ENCODE peak calls at places on chromosomes 4 and X, in six cellular contexts. One of them, this sample, is unnamed.

GRCh38 chrX:54786972-54787371 is 11.1 kb downstream of the ITIH6 start:
- DNase-seq in fibroblast of the aortic adventitia: no peak
- DNase-seq in AG09309: no peak
- DNase-seq in Peyer's patch: no peak
- DNase-seq in left ventricle myocardium inferior: no peak
- DNase-seq in AG10803: no peak
- DNase-seq in this sample: no peak

GRCh38 chr4:3239998-3240920 is 8.7 kb upstream of the MSANTD1 start:
- DNase-seq in fibroblast of the aortic adventitia: no peak
- DNase-seq in AG09309: no peak
- DNase-seq in Peyer's patch: no peak
- DNase-seq in left ventricle myocardium inferior: no peak
- DNase-seq in AG10803: no peak
- DNase-seq in this sample: no peak

GRCh38 chrX:7252013-7252610 is 104.2 kb upstream of the PUDP start:
- DNase-seq in fibroblast of the aortic adventitia: no peak
- DNase-seq in AG09309: no peak
- DNase-seq in Peyer's patch: no peak
- DNase-seq in left ventricle myocardium inferior: no peak
- DNase-seq in AG10803: no peak
- DNase-seq in this sample: no peak

GRCh38 chrX:46407753-46408130 is 137.5 kb downstream of the ZNF674 start:
- DNase-seq in fibroblast of the aortic adventitia: peak; percentile 21
- DNase-seq in AG09309: peak; percentile 4
- DNase-seq in Peyer's patch: no peak
- DNase-seq in left ventricle myocardium inferior: no peak
- DNase-seq in AG10803: peak; percentile 42
- DNase-seq in this sample: no peak

GRCh38 chr4:148056879-148057278 is 325.0 kb downstream of the ARHGAP10 start:
- DNase-seq in fibroblast of the aortic adventitia: peak; percentile 67
- DNase-seq in AG09309: peak; percentile 13
- DNase-seq in Peyer's patch: peak; percentile 64
- DNase-seq in left ventricle myocardium inferior: peak; percentile 45
- DNase-seq in AG10803: peak; percentile 51
- DNase-seq in this sample: peak; percentile 32

GRCh38 chr4:168815373-168816345 is 194.4 kb downstream of the CBR4 start:
- DNase-seq in fibroblast of the aortic adventitia: peak; percentile 78
- DNase-seq in AG09309: no peak
- DNase-seq in Peyer's patch: no peak
- DNase-seq in left ventricle myocardium inferior: no peak
- DNase-seq in AG10803: peak; percentile 50
- DNase-seq in this sample: peak; percentile 71

GRCh38 chr4:73891739-73892405 is 22.7 kb downstream of the CXCL1 start:
- DNase-seq in fibroblast of the aortic adventitia: peak; percentile 97
- DNase-seq in AG09309: peak; percentile 89
- DNase-seq in Peyer's patch: no peak
- DNase-seq in left ventricle myocardium inferior: no peak
- DNase-seq in AG10803: peak; percentile 98
- DNase-seq in this sample: peak; percentile 86

GRCh38 chr4:111399523-111400135 is 745.6 kb upstream of the FAM241A start:
- DNase-seq in fibroblast of the aortic adventitia: no peak
- DNase-seq in AG09309: no peak
- DNase-seq in Peyer's patch: no peak
- DNase-seq in left ventricle myocardium inferior: no peak
- DNase-seq in AG10803: peak; percentile 10
- DNase-seq in this sample: no peak

GRCh38 chr4:83552085-83552484 is 16.2 kb downstream of the GPAT3 start:
- DNase-seq in fibroblast of the aortic adventitia: peak; percentile 87
- DNase-seq in AG09309: no peak
- DNase-seq in Peyer's patch: no peak
- DNase-seq in left ventricle myocardium inferior: no peak
- DNase-seq in AG10803: peak; percentile 83
- DNase-seq in this sample: peak; percentile 76

GRCh38 chrX:78375894-78376293 is 48.5 kb upstream of the CYSLTR1 start:
- DNase-seq in fibroblast of the aortic adventitia: peak; percentile 41
- DNase-seq in AG09309: no peak
- DNase-seq in Peyer's patch: no peak
- DNase-seq in left ventricle myocardium inferior: no peak
- DNase-seq in AG10803: no peak
- DNase-seq in this sample: peak; percentile 57

GRCh38 chrX:8867454-8867853 is 66.3 kb upstream of the FAM9A start:
- DNase-seq in fibroblast of the aortic adventitia: no peak
- DNase-seq in AG09309: no peak
- DNase-seq in Peyer's patch: no peak
- DNase-seq in left ventricle myocardium inferior: no peak
- DNase-seq in AG10803: peak; percentile 13
- DNase-seq in this sample: no peak

GRCh38 chr4:31370866-31371465 is 650.8 kb downstream of the PCDH7 start:
- DNase-seq in fibroblast of the aortic adventitia: peak; percentile 68
- DNase-seq in AG09309: no peak
- DNase-seq in Peyer's patch: no peak
- DNase-seq in left ventricle myocardium inferior: no peak
- DNase-seq in AG10803: peak; percentile 24
- DNase-seq in this sample: peak; percentile 3

GRCh38 chr4:189255636-189256035 is 685.0 kb upstream of the FRG1 start:
- DNase-seq in fibroblast of the aortic adventitia: no peak
- DNase-seq in AG09309: no peak
- DNase-seq in Peyer's patch: no peak
- DNase-seq in left ventricle myocardium inferior: no peak
- DNase-seq in AG10803: no peak
- DNase-seq in this sample: no peak

GRCh38 chr4:185734930-185735329 is 77.1 kb downstream of the SORBS2 start:
- DNase-seq in fibroblast of the aortic adventitia: no peak
- DNase-seq in AG09309: no peak
- DNase-seq in Peyer's patch: no peak
- DNase-seq in left ventricle myocardium inferior: no peak
- DNase-seq in AG10803: no peak
- DNase-seq in this sample: no peak

GRCh38 chr4:37891221-37892159 is 606 bp downstream of the TBC1D1 start:
- DNase-seq in fibroblast of the aortic adventitia: peak; percentile 19
- DNase-seq in AG09309: no peak
- DNase-seq in Peyer's patch: peak; percentile 66
- DNase-seq in left ventricle myocardium inferior: peak; percentile 37
- DNase-seq in AG10803: no peak
- DNase-seq in this sample: peak; percentile 37

GRCh38 chr4:17577660-17578481 is 873 bp downstream of the LAP3 start:
- DNase-seq in fibroblast of the aortic adventitia: peak; percentile 22
- DNase-seq in AG09309: no peak
- DNase-seq in Peyer's patch: peak; percentile 44
- DNase-seq in left ventricle myocardium inferior: peak; percentile 42
- DNase-seq in AG10803: peak; percentile 26
- DNase-seq in this sample: peak; percentile 57

GRCh38 chr4:171186700-171187099 is 626.5 kb upstream of the GALNTL6 start:
- DNase-seq in fibroblast of the aortic adventitia: no peak
- DNase-seq in AG09309: no peak
- DNase-seq in Peyer's patch: no peak
- DNase-seq in left ventricle myocardium inferior: no peak
- DNase-seq in AG10803: no peak
- DNase-seq in this sample: no peak

GRCh38 chr4:147017081-147017480 is 71.4 kb upstream of the TTC29 start:
- DNase-seq in fibroblast of the aortic adventitia: no peak
- DNase-seq in AG09309: no peak
- DNase-seq in Peyer's patch: no peak
- DNase-seq in left ventricle myocardium inferior: no peak
- DNase-seq in AG10803: peak; percentile 29
- DNase-seq in this sample: peak; percentile 38

GRCh38 chr4:176498857-176499256 is 179.1 kb downstream of the SPCS3 start:
- DNase-seq in fibroblast of the aortic adventitia: peak; percentile 63
- DNase-seq in AG09309: no peak
- DNase-seq in Peyer's patch: no peak
- DNase-seq in left ventricle myocardium inferior: no peak
- DNase-seq in AG10803: peak; percentile 53
- DNase-seq in this sample: peak; percentile 82

GRCh38 chrX:150038977-150039599 is 100.8 kb upstream of the EOLA2 start:
- DNase-seq in fibroblast of the aortic adventitia: no peak
- DNase-seq in AG09309: no peak
- DNase-seq in Peyer's patch: no peak
- DNase-seq in left ventricle myocardium inferior: no peak
- DNase-seq in AG10803: peak; percentile 49
- DNase-seq in this sample: no peak

GRCh38 chr4:90209922-90210321 is 82.7 kb downstream of the CCSER1 start:
- DNase-seq in fibroblast of the aortic adventitia: no peak
- DNase-seq in AG09309: no peak
- DNase-seq in Peyer's patch: no peak
- DNase-seq in left ventricle myocardium inferior: no peak
- DNase-seq in AG10803: no peak
- DNase-seq in this sample: no peak

GRCh38 chrX:48540015-48540350 is 469 bp downstream of the TBC1D25 start:
- DNase-seq in fibroblast of the aortic adventitia: peak; percentile 43
- DNase-seq in AG09309: no peak
- DNase-seq in Peyer's patch: peak; percentile 48
- DNase-seq in left ventricle myocardium inferior: no peak
- DNase-seq in AG10803: peak; percentile 34
- DNase-seq in this sample: peak; percentile 16

GRCh38 chr4:177509346-177509745 is 67.1 kb upstream of the AGA start:
- DNase-seq in fibroblast of the aortic adventitia: no peak
- DNase-seq in AG09309: no peak
- DNase-seq in Peyer's patch: no peak
- DNase-seq in left ventricle myocardium inferior: no peak
- DNase-seq in AG10803: no peak
- DNase-seq in this sample: no peak

GRCh38 chrX:74449322-74449936 is 28.1 kb downstream of the SLC16A2 start:
- DNase-seq in fibroblast of the aortic adventitia: peak; percentile 4
- DNase-seq in AG09309: no peak
- DNase-seq in Peyer's patch: no peak
- DNase-seq in left ventricle myocardium inferior: no peak
- DNase-seq in AG10803: no peak
- DNase-seq in this sample: no peak

DNA sequence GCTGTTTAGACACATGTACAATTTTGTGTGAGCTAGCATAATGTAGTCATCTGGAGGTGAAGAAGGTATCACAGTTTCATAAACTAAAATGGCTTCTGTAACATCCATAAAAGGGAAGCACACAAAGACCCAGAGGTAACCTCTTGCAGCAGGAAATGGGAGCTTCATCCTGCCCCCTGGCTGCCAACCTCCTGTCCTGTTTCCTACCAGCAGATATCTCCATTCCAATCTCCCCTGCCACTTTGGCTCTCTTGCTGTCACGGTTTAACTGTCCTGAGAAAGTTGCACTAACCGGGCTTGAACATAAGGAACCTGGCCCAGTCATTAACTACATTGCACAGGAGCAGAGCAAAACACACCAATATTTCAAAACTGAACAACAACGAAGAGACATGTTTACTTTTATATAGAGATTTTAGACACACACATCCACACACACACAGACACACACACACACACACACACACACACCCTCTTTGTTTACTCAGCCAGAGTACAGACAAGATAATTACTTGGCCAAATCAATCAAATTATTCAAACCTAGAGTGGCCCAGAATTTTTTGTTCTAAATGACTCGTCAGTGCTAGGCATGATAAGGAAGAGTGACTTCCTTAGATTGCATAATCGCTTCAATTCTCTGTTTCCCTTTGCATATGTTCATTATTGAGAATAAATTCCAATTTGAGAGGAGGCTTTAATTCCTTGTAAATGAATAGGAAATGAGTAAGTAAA is 24.2 kb downstream of the MID2 start:
- DNase-seq in fibroblast of the aortic adventitia: no peak
- DNase-seq in AG09309: no peak
- DNase-seq in Peyer's patch: no peak
- DNase-seq in left ventricle myocardium inferior: no peak
- DNase-seq in AG10803: peak; percentile 8
- DNase-seq in this sample: peak; percentile 28
- TF ChIP-seq CTCF in fibroblast of the aortic adventitia: peak; percentile 11
- TF ChIP-seq CTCF in AG09309: no peak
- TF ChIP-seq CTCF in Peyer's patch: no peak
- TF ChIP-seq CTCF in left ventricle myocardium inferior: no peak
- TF ChIP-seq CTCF in AG10803: peak; percentile 15
- TF ChIP-seq CTCF in this sample: no peak

GRCh38 chr4:7158991-7159390 is 33.3 kb upstream of the SORCS2 start:
- DNase-seq in fibroblast of the aortic adventitia: no peak
- DNase-seq in AG09309: no peak
- DNase-seq in Peyer's patch: no peak
- DNase-seq in left ventricle myocardium inferior: no peak
- DNase-seq in AG10803: no peak
- DNase-seq in this sample: no peak

GRCh38 chr4:7157140-7157488 is 35.2 kb upstream of the SORCS2 start:
- DNase-seq in fibroblast of the aortic adventitia: no peak
- DNase-seq in AG09309: no peak
- DNase-seq in Peyer's patch: no peak
- DNase-seq in left ventricle myocardium inferior: no peak
- DNase-seq in AG10803: no peak
- DNase-seq in this sample: no peak

GRCh38 chr4:7157666-7158065 is 34.7 kb upstream of the SORCS2 start:
- DNase-seq in fibroblast of the aortic adventitia: no peak
- DNase-seq in AG09309: no peak
- DNase-seq in Peyer's patch: no peak
- DNase-seq in left ventricle myocardium inferior: no peak
- DNase-seq in AG10803: no peak
- DNase-seq in this sample: no peak

GRCh38 chr4:7159923-7160322 is 32.4 kb upstream of the SORCS2 start:
- DNase-seq in fibroblast of the aortic adventitia: no peak
- DNase-seq in AG09309: no peak
- DNase-seq in Peyer's patch: no peak
- DNase-seq in left ventricle myocardium inferior: no peak
- DNase-seq in AG10803: no peak
- DNase-seq in this sample: no peak

GRCh38 chr4:7158081-7158750 is 34.1 kb upstream of the SORCS2 start:
- DNase-seq in fibroblast of the aortic adventitia: no peak
- DNase-seq in AG09309: no peak
- DNase-seq in Peyer's patch: no peak
- DNase-seq in left ventricle myocardium inferior: no peak
- DNase-seq in AG10803: no peak
- DNase-seq in this sample: no peak
- TF ChIP-seq CTCF in fibroblast of the aortic adventitia: no peak
- TF ChIP-seq CTCF in AG09309: no peak
- TF ChIP-seq CTCF in Peyer's patch: no peak
- TF ChIP-seq CTCF in left ventricle myocardium inferior: no peak
- TF ChIP-seq CTCF in AG10803: no peak
- TF ChIP-seq CTCF in this sample: no peak

DNA sequence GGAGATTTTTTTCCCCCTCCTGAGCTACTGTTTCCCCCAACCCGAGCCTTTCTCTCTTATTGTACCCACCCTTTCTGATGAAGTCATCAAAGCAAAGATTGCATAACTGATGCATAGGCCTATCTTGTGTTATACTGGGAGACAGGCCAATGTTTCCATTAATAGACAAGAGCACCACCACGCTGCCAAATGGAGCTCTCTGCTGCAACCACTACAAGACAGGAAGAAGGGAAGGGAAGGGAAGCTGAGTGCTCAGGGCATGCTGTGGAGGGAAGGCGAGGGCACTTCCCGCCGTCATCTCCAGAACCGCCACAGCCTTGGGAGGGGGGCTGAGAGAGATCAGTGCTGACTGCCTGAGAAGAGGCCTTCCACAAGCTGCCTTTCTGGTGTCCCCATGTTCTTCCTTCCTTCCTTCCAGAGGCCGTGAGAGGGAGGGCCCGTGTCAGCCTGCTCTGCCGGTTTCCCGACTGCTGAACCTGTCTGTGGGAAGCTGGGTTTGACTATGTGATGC is 75.0 kb downstream of the MGST2 start:
- DNase-seq in fibroblast of the aortic adventitia: peak; percentile 96
- DNase-seq in AG09309: peak; percentile 82
- DNase-seq in Peyer's patch: no peak
- DNase-seq in left ventricle myocardium inferior: peak; percentile 60
- DNase-seq in AG10803: peak; percentile 94
- DNase-seq in this sample: peak; percentile 91
- TF ChIP-seq CTCF in fibroblast of the aortic adventitia: peak; percentile 51
- TF ChIP-seq CTCF in AG09309: peak; percentile 34
- TF ChIP-seq CTCF in Peyer's patch: no peak
- TF ChIP-seq CTCF in left ventricle myocardium inferior: peak; percentile 39
- TF ChIP-seq CTCF in AG10803: peak; percentile 32
- TF ChIP-seq CTCF in this sample: peak; percentile 25

GRCh38 chr4:77466430-77466829 is 139.2 kb upstream of the CXCL13 start:
- DNase-seq in fibroblast of the aortic adventitia: no peak
- DNase-seq in AG09309: no peak
- DNase-seq in Peyer's patch: no peak
- DNase-seq in left ventricle myocardium inferior: no peak
- DNase-seq in AG10803: no peak
- DNase-seq in this sample: no peak

GRCh38 chr4:77465271-77465670 is 140.3 kb upstream of the CXCL13 start:
- DNase-seq in fibroblast of the aortic adventitia: peak; percentile 18
- DNase-seq in AG09309: no peak
- DNase-seq in Peyer's patch: no peak
- DNase-seq in left ventricle myocardium inferior: no peak
- DNase-seq in AG10803: peak; percentile 20
- DNase-seq in this sample: peak; percentile 57
- TF ChIP-seq CTCF in fibroblast of the aortic adventitia: peak; percentile 41
- TF ChIP-seq CTCF in AG09309: peak; percentile 55
- TF ChIP-seq CTCF in Peyer's patch: no peak
- TF ChIP-seq CTCF in left ventricle myocardium inferior: peak; percentile 60
- TF ChIP-seq CTCF in AG10803: peak; percentile 57
- TF ChIP-seq CTCF in this sample: peak; percentile 43

This sample was measured in foreskin fibroblast.